ENCODE peak calls at places on chromosomes 2 and 18, in seven cellular contexts. B, A, M, H, Z, R and W are unnamed samples.

GRCh38 chr2:141947715-141948114 is 183.1 kb downstream of the LRP1B start:
- DNase-seq in B (no peak), A (no peak), M (no peak), H (no peak), Z (no peak), R (no peak), W (no peak)

GRCh38 chr2:152335851-152336102 is 803 bp downstream of the FMNL2 start:
- DNase-seq in B (no peak), A (no peak), M (no peak), H (peak; percentile 40), Z (no peak), R (no peak), W (peak; percentile 39)

GRCh38 chr18:26089247-26090129 is 925 bp downstream of the SS18 start:
- DNase-seq in B (no peak), A (no peak), M (no peak), H (no peak), Z (no peak), R (peak; percentile 34), W (peak; percentile 60)

GRCh38 chr2:108612153-108612513 is 77.9 kb downstream of the LIMS1 start:
- DNase-seq in B (no peak), A (no peak), M (no peak), H (peak; percentile 54), Z (no peak), R (no peak), W (peak; percentile 37)

GRCh38 chr2:187429989-187430388 is 18.1 kb downstream of the CALCRL start:
- DNase-seq in B (no peak), A (no peak), M (no peak), H (no peak), Z (no peak), R (peak; percentile 81), W (no peak)

GRCh38 chr2:225466891-225467604 is 67.5 kb downstream of the NYAP2 start:
- DNase-seq in B (no peak), A (no peak), M (no peak), H (no peak), Z (no peak), R (no peak), W (peak; percentile 74)

GRCh38 chr18:79818036-79818435 is 20.3 kb downstream of the KCNG2 start:
- DNase-seq in B (no peak), A (no peak), M (no peak), H (no peak), Z (no peak), R (peak; percentile 25), W (peak; percentile 27)

GRCh38 chr2:105843797-105844374 is 99.2 kb downstream of the NCK2 start:
- DNase-seq in B (no peak), A (no peak), M (no peak), H (no peak), Z (peak; percentile 37), R (no peak), W (no peak)

GRCh38 chr2:46378616-46379015 is 81.4 kb downstream of the EPAS1 start:
- DNase-seq in B (no peak), A (no peak), M (no peak), H (no peak), Z (no peak), R (no peak), W (no peak)